ENCODE peak calls at places on chromosomes 13 and 19, in eight cellular contexts. One of them, this sample, is unnamed.

GRCh38 chr19:2034729-2035589 is 16.1 kb downstream of the MKNK2 start:
- DNase-seq in tibial artery: no peak
- DNase-seq in left ventricle myocardium inferior: no peak
- DNase-seq in CD4-positive, alpha-beta T cell: peak; percentile 41
- DNase-seq in fibroblast of lung: no peak
- DNase-seq in uterus: no peak
- DNase-seq in mammary epithelial cell: no peak
- DNase-seq in RWPE1: peak; percentile 64
- DNase-seq in this sample: no peak

GRCh38 chr19:14848822-14849221 is at the start of gene OR7A10:
- DNase-seq in RWPE1: no peak
- DNase-seq in fibroblast of lung: no peak
- DNase-seq in tibial artery: no peak
- DNase-seq in left ventricle myocardium inferior: no peak
- DNase-seq in mammary epithelial cell: no peak
- DNase-seq in uterus: no peak
- DNase-seq in CD4-positive, alpha-beta T cell: no peak
- DNase-seq in this sample: no peak

GRCh38 chr19:7366701-7367420 is 18.1 kb downstream of the ARHGEF18 start:
- DNase-seq in fibroblast of lung: peak; percentile 43
- DNase-seq in CD4-positive, alpha-beta T cell: no peak
- DNase-seq in uterus: no peak
- DNase-seq in RWPE1: peak; percentile 45
- DNase-seq in mammary epithelial cell: peak; percentile 49
- DNase-seq in tibial artery: no peak
- DNase-seq in left ventricle myocardium inferior: no peak
- DNase-seq in this sample: no peak

GRCh38 chr19:40191836-40192646 is 815 bp downstream of the MAP3K10 start:
- DNase-seq in CD4-positive, alpha-beta T cell: no peak
- DNase-seq in uterus: no peak
- DNase-seq in left ventricle myocardium inferior: no peak
- DNase-seq in mammary epithelial cell: no peak
- DNase-seq in RWPE1: peak; percentile 12
- DNase-seq in fibroblast of lung: peak; percentile 25
- DNase-seq in tibial artery: no peak
- DNase-seq in this sample: no peak

GRCh38 chr19:3375221-3376088 is 9.1 kb downstream of the NFIC start:
- DNase-seq in uterus: peak; percentile 94
- DNase-seq in mammary epithelial cell: no peak
- DNase-seq in left ventricle myocardium inferior: peak; percentile 87
- DNase-seq in CD4-positive, alpha-beta T cell: no peak
- DNase-seq in tibial artery: peak; percentile 95
- DNase-seq in fibroblast of lung: peak; percentile 85
- DNase-seq in RWPE1: no peak
- DNase-seq in this sample: peak; percentile 88

GRCh38 chr13:98363326-98363725 is 186.3 kb upstream of the RNF113B start:
- DNase-seq in RWPE1: no peak
- DNase-seq in mammary epithelial cell: no peak
- DNase-seq in tibial artery: no peak
- DNase-seq in CD4-positive, alpha-beta T cell: no peak
- DNase-seq in left ventricle myocardium inferior: no peak
- DNase-seq in fibroblast of lung: no peak
- DNase-seq in uterus: no peak
- DNase-seq in this sample: no peak

GRCh38 chr13:48410199-48410598 is 2.7 kb downstream of the LPAR6 start:
- DNase-seq in mammary epithelial cell: peak; percentile 19
- DNase-seq in RWPE1: no peak
- DNase-seq in fibroblast of lung: no peak
- DNase-seq in uterus: no peak
- DNase-seq in left ventricle myocardium inferior: no peak
- DNase-seq in tibial artery: no peak
- DNase-seq in CD4-positive, alpha-beta T cell: no peak
- DNase-seq in this sample: no peak

GRCh38 chr13:84137292-84137691 is 255.0 kb upstream of the SLITRK1 start:
- DNase-seq in uterus: no peak
- DNase-seq in fibroblast of lung: peak; percentile 48
- DNase-seq in tibial artery: no peak
- DNase-seq in RWPE1: no peak
- DNase-seq in mammary epithelial cell: peak; percentile 29
- DNase-seq in left ventricle myocardium inferior: no peak
- DNase-seq in CD4-positive, alpha-beta T cell: peak; percentile 5
- DNase-seq in this sample: no peak

GRCh38 chr19:45677351-45678230 is 9.6 kb downstream of the GIPR start:
- DNase-seq in RWPE1: peak; percentile 87
- DNase-seq in fibroblast of lung: peak; percentile 69
- DNase-seq in mammary epithelial cell: peak; percentile 63
- DNase-seq in tibial artery: peak; percentile 50
- DNase-seq in CD4-positive, alpha-beta T cell: peak; percentile 65
- DNase-seq in uterus: peak; percentile 47
- DNase-seq in left ventricle myocardium inferior: peak; percentile 53
- DNase-seq in this sample: peak; percentile 69

DNA sequence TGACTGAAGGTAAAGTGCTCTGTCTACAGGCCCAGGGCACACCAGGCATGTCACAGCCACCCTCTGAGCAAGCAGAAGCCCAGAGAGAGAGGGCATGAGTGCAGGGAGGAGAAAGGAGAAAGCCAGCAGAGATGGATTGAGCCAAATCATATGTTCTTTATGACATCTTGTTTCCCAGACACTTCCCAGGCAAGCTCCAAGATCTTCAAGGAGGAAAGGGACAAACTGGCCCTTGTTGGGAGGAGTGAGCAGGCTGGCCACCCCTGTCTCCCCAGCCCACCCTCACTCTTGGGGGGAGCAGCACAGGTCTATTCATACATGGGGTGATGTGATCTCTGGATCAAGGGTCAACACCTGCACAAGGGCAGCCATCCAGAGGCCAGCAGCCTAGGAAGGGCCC is 298.8 kb downstream of the UQCRFS1 start:
- DNase-seq in CD4-positive, alpha-beta T cell: no peak
- DNase-seq in mammary epithelial cell: no peak
- DNase-seq in uterus: no peak
- DNase-seq in fibroblast of lung: no peak
- DNase-seq in RWPE1: no peak
- DNase-seq in tibial artery: no peak
- DNase-seq in left ventricle myocardium inferior: no peak
- DNase-seq in this sample: no peak
- H3K27ac ChIP-seq in CD4-positive, alpha-beta T cell: no peak overlapping the region
- H3K27ac ChIP-seq in mammary epithelial cell: no peak overlapping the region
- H3K27ac ChIP-seq in uterus: no peak overlapping the region
- H3K27ac ChIP-seq in fibroblast of lung: no peak overlapping the region
- H3K27ac ChIP-seq in RWPE1: no peak overlapping the region
- H3K27ac ChIP-seq in tibial artery: no peak overlapping the region
- H3K27ac ChIP-seq in left ventricle myocardium inferior: no peak overlapping the region
- H3K27ac ChIP-seq in this sample: no peak overlapping the region

DNA sequence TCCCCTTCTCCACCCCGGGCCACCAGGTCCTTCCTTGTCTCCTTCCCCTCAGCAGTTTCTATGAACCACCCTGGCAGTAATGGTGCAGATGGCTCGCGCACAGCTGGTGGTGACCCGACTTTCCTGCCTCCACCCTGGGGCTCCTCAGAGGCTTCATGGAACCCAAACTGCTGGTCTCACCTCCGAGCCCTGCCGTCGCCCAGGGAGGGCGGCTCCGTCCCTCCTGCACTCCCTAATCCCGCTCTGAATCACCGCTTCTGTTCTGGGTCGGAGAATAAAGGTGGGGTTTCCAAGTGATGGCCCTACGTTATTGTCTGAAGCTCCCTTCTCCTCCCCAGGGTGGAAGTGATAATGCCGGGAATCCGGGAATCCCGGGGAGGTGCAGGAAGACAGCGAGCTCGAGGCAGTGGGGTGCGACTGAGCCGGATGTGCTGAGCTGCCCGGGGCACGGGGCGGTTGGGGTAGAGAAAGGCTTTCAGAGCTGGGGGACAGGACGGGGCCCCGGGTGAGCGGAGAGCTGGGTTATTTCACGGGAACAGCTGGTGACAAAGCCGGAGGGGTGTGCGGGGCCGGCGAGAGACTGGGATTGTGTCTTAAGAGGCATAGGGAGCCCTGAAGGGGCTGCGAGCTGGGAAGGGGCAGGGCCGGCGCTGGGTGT is 711 bp downstream of the FUT2 start:
- DNase-seq in RWPE1: no peak
- DNase-seq in uterus: no peak
- DNase-seq in mammary epithelial cell: no peak
- DNase-seq in CD4-positive, alpha-beta T cell: no peak
- DNase-seq in tibial artery: no peak
- DNase-seq in fibroblast of lung: no peak
- DNase-seq in left ventricle myocardium inferior: no peak
- DNase-seq in this sample: no peak
- H3K27ac ChIP-seq in RWPE1: peak overlapping the region; percentile 18
- H3K27ac ChIP-seq in uterus: peak overlapping the region; percentile 30
- H3K27ac ChIP-seq in mammary epithelial cell: no peak overlapping the region
- H3K27ac ChIP-seq in CD4-positive, alpha-beta T cell: no peak overlapping the region
- H3K27ac ChIP-seq in tibial artery: no peak overlapping the region
- H3K27ac ChIP-seq in fibroblast of lung: no peak overlapping the region
- H3K27ac ChIP-seq in left ventricle myocardium inferior: peak overlapping the region; percentile 18
- H3K27ac ChIP-seq in this sample: no peak overlapping the region

DNA sequence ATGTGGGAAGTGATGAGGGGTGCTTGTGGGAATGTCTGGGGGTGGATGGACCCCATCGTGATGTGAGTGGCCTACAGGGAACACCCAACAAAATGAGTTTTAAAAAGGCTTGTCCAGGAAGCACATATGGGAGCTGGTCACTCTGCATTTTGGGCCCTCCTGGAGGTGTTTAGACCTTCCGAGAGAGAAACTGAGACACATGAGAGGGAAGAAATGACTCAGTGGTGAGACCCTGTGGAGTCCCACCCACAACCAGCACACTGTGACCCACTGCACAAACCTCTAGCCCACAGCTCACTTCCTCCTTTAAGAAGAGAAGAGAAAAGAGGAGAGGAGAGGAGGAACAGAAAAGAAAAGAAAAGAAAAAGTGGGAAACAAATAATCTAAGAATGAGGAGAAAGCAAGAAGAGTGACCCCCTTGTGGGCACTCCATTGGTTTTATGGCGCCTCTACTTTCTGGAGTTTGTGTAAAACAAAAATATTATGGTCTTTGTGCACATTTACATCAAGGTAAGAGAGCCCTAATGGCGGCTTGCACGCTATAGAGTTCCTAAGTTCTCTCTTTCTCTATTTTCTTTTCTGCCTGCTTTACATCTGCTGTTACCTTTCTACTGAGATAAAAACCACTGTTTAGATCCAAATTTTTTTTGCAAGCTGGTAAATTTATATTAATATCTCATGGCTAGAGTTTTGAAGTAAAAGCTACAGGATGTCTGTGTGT is 13.3 kb upstream of the LILRB1 start:
- DNase-seq in tibial artery: no peak
- DNase-seq in fibroblast of lung: no peak
- DNase-seq in uterus: no peak
- DNase-seq in RWPE1: no peak
- DNase-seq in CD4-positive, alpha-beta T cell: no peak
- DNase-seq in left ventricle myocardium inferior: no peak
- DNase-seq in mammary epithelial cell: no peak
- DNase-seq in this sample: no peak
- H3K27ac ChIP-seq in tibial artery: no peak overlapping the region
- H3K27ac ChIP-seq in fibroblast of lung: no peak overlapping the region
- H3K27ac ChIP-seq in uterus: no peak overlapping the region
- H3K27ac ChIP-seq in RWPE1: no peak overlapping the region
- H3K27ac ChIP-seq in CD4-positive, alpha-beta T cell: no peak overlapping the region
- H3K27ac ChIP-seq in left ventricle myocardium inferior: no peak overlapping the region
- H3K27ac ChIP-seq in mammary epithelial cell: no peak overlapping the region
- H3K27ac ChIP-seq in this sample: no peak overlapping the region

DNA sequence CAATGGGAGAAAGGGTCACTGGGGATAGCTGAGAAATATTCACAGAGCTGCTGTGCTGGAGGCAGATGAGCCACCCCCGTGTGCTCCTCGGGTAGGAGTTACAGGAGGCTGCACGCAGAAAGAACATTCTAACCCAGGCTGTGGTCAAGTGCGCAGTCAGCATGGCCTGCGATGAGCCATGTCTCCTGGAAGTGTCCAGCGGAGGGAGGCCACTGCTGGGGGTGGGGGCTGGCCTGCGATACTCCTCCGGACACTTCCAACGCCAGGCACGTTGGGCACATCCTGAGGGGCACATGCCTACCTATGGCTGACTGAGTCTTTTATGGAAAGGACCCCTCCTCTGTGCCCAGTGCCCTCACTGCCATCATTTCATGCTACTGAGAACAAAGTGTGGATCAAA is 55.9 kb downstream of the RAB20 start:
- DNase-seq in CD4-positive, alpha-beta T cell: no peak
- DNase-seq in RWPE1: no peak
- DNase-seq in uterus: no peak
- DNase-seq in left ventricle myocardium inferior: no peak
- DNase-seq in mammary epithelial cell: no peak
- DNase-seq in fibroblast of lung: no peak
- DNase-seq in tibial artery: no peak
- DNase-seq in this sample: no peak
- H3K27ac ChIP-seq in CD4-positive, alpha-beta T cell: no peak overlapping the region
- H3K27ac ChIP-seq in RWPE1: no peak overlapping the region
- H3K27ac ChIP-seq in uterus: no peak overlapping the region
- H3K27ac ChIP-seq in left ventricle myocardium inferior: peak overlapping the region; percentile 92
- H3K27ac ChIP-seq in mammary epithelial cell: no peak overlapping the region
- H3K27ac ChIP-seq in fibroblast of lung: no peak overlapping the region
- H3K27ac ChIP-seq in tibial artery: peak overlapping the region; percentile 46
- H3K27ac ChIP-seq in this sample: no peak overlapping the region

DNA sequence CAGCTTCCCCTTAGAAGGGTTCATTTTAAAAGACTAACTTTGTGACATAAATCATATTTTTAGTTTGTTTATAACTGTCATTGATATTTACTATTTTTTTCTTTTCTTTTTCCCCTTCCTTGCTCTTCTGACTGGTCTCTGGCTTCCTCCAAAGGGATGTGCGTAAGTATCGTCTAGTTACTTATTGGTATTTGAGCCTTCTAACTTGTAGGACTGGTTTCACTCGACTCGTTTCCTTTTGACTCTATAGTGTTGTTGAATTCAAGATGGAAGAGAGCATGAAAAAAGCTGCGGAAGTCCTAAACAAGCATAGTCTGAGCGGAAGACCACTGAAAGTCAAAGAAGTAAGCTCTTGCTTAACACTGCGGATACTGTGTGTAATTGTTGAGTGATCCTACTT is 18.6 kb downstream of the HNRNPM start:
- DNase-seq in RWPE1: no peak
- DNase-seq in CD4-positive, alpha-beta T cell: no peak
- DNase-seq in tibial artery: no peak
- DNase-seq in uterus: no peak
- DNase-seq in fibroblast of lung: no peak
- DNase-seq in mammary epithelial cell: no peak
- DNase-seq in left ventricle myocardium inferior: no peak
- DNase-seq in this sample: no peak
- H3K27ac ChIP-seq in RWPE1: no peak overlapping the region
- H3K27ac ChIP-seq in CD4-positive, alpha-beta T cell: no peak overlapping the region
- H3K27ac ChIP-seq in tibial artery: no peak overlapping the region
- H3K27ac ChIP-seq in uterus: no peak overlapping the region
- H3K27ac ChIP-seq in fibroblast of lung: no peak overlapping the region
- H3K27ac ChIP-seq in mammary epithelial cell: no peak overlapping the region
- H3K27ac ChIP-seq in left ventricle myocardium inferior: no peak overlapping the region
- H3K27ac ChIP-seq in this sample: no peak overlapping the region

GRCh38 chr13:90717451-90717936 is 630.0 kb upstream of the MIR17HG start:
- DNase-seq in left ventricle myocardium inferior: no peak
- DNase-seq in tibial artery: no peak
- DNase-seq in fibroblast of lung: peak; percentile 97
- DNase-seq in RWPE1: peak; percentile 56
- DNase-seq in uterus: no peak
- DNase-seq in mammary epithelial cell: peak; percentile 76
- DNase-seq in CD4-positive, alpha-beta T cell: no peak
- DNase-seq in this sample: no peak
- H3K27ac ChIP-seq in left ventricle myocardium inferior: no peak overlapping the region
- H3K27ac ChIP-seq in tibial artery: no peak overlapping the region
- H3K27ac ChIP-seq in fibroblast of lung: no peak overlapping the region
- H3K27ac ChIP-seq in RWPE1: no peak overlapping the region
- H3K27ac ChIP-seq in uterus: no peak overlapping the region
- H3K27ac ChIP-seq in mammary epithelial cell: no peak overlapping the region
- H3K27ac ChIP-seq in CD4-positive, alpha-beta T cell: no peak overlapping the region
- H3K27ac ChIP-seq in this sample: no peak overlapping the region

This sample was measured in substantia nigra.